ENCODE peak calls at places on chromosome 12, in six cellular contexts. B is M059J, A is fibroblast of lung, S is PC-3, T is H1, Y is WTC11. F is an unnamed sample.

GRCh38 chr12:27387473-27387872 is 54.8 kb downstream of the BMAL2 start:
- DNase-seq in S (no peak), T (no peak), B (no peak), Y (no peak), A (no peak), F (no peak)

GRCh38 chr12:88026196-88026595 is 3.0 kb downstream of the C12orf50 start:
- DNase-seq in B (no peak), Y (no peak), S (peak), T (no peak), A (no peak), F (no peak)

GRCh38 chr12:113906411-113907200 is 59.5 kb downstream of the RBM19 start:
- DNase-seq in S (no peak), T (no peak), A (no peak), Y (no peak), B (no peak), F (no peak)

GRCh38 chr12:62588916-62589315 is 122.3 kb downstream of the MON2 start:
- DNase-seq in B (no peak), A (peak), T (no peak), Y (no peak), S (peak), F (no peak)

GRCh38 chr12:113208041-113208934 is 13.0 kb upstream of the TPCN1 start:
- DNase-seq in T (no peak), A (peak), S (no peak), B (peak), Y (no peak), F (no peak)

GRCh38 chr12:122908915-122909314 is 13.0 kb upstream of the VPS37B start:
- DNase-seq in S (peak), A (no peak), Y (no peak), B (no peak), T (no peak), F (no peak)

GRCh38 chr12:116962197-116962596 is 51.4 kb downstream of the FBXW8 start:
- DNase-seq in Y (no peak), T (no peak), S (no peak), A (no peak), B (no peak), F (no peak)

GRCh38 chr12:94570161-94570560 is 80.2 kb downstream of the TMCC3 start:
- DNase-seq in T (no peak), S (peak), A (peak), B (peak), Y (no peak), F (no peak)

GRCh38 chr12:13288501-13288900 is 92.0 kb downstream of the EMP1 start:
- DNase-seq in A (peak), S (no peak), B (no peak), T (no peak), Y (no peak), F (no peak)

GRCh38 chr12:45730842-45731336 is 1.4 kb downstream of the ARID2 start:
- DNase-seq in B (peak), T (no peak), S (peak), A (peak), Y (no peak), F (peak)

GRCh38 chr12:53722450-53723041 is 4.7 kb downstream of the CALCOCO1 start:
- DNase-seq in T (no peak), B (no peak), S (no peak), A (peak), Y (no peak), F (peak)

GRCh38 chr12:101954681-101955080 is 77.3 kb downstream of the DRAM1 start:
- DNase-seq in S (no peak), B (no peak), A (no peak), T (no peak), Y (no peak), F (no peak)

GRCh38 chr12:72282721-72283120 is 10.6 kb downstream of the TRHDE start:
- DNase-seq in A (peak), Y (no peak), S (peak), T (no peak), B (peak), F (peak)

GRCh38 chr12:459430-460258 is at the start of gene B4GALNT3:
- DNase-seq in T (peak), S (peak), B (peak), Y (peak), A (no peak), F (no peak)

GRCh38 chr12:29072631-29073030 is 76.4 kb upstream of the FAR2 start:
- DNase-seq in Y (no peak), T (no peak), B (peak), A (no peak), S (peak), F (no peak)

GRCh38 chr12:76623929-76624328 is 64.4 kb upstream of the OSBPL8 start:
- DNase-seq in S (peak), B (peak), T (no peak), Y (no peak), A (peak), F (peak)

GRCh38 chr12:54143233-54143986 is 45.4 kb downstream of the SMUG1 start:
- DNase-seq in Y (no peak), T (no peak), B (no peak), S (no peak), A (no peak), F (no peak)

GRCh38 chr12:24360461-24360860 is 411.0 kb upstream of the SOX5 start:
- DNase-seq in B (no peak), Y (no peak), S (no peak), A (no peak), T (no peak), F (no peak)

GRCh38 chr12:57479376-57480115 is at the start of gene ARHGAP9:
- DNase-seq in A (no peak), T (no peak), B (peak), S (no peak), Y (no peak), F (no peak)

GRCh38 chr12:49296836-49297694 is 2.1 kb downstream of the PRPH start:
- DNase-seq in Y (peak), T (peak), S (peak), B (peak), A (no peak), F (no peak)

GRCh38 chr12:47038270-47038748 is 41.1 kb upstream of the PCED1B start:
- DNase-seq in B (no peak), S (peak), Y (no peak), A (peak), T (no peak), F (no peak)

GRCh38 chr12:121467638-121468403 is 67.9 kb downstream of the RNF34 start:
- DNase-seq in B (peak), Y (peak), T (peak), S (no peak), A (peak), F (no peak)

GRCh38 chr12:124506832-124507153 is 60.6 kb downstream of the NCOR2 start:
- DNase-seq in S (no peak), Y (no peak), T (no peak), A (no peak), B (no peak), F (no peak)

GRCh38 chr12:94941440-94941862 is 62.0 kb downstream of the NDUFA12 start:
- DNase-seq in A (peak), B (peak), T (no peak), Y (no peak), S (peak), F (peak)

F was measured in fibroblast of gingiva.